ENCODE peak calls at places on chromosomes 4 and X, in seven cellular contexts. E, H, Z, K, X, V and U are unnamed samples.

GRCh38 chr4:128220286-128221235 is 67.1 kb downstream of the PGRMC2 start:
- DNase-seq in X (no peak), E (no peak), K (no peak), Z (no peak), H (no peak), V (no peak), U (peak)

GRCh38 chr4:52579602-52580272 is 79.4 kb downstream of the USP46 start:
- DNase-seq in X (no peak), V (no peak), K (no peak), H (no peak), Z (no peak), E (no peak), U (no peak)

GRCh38 chr4:66930216-66930615 is 615.1 kb downstream of the CENPC start:
- DNase-seq in V (no peak), K (no peak), X (no peak), Z (no peak), E (no peak), H (no peak), U (no peak)

GRCh38 chr4:127304356-127304755 is 328.4 kb upstream of the INTU start:
- DNase-seq in K (no peak), X (no peak), H (no peak), E (no peak), V (peak), Z (no peak), U (no peak)

GRCh38 chr4:184306949-184307348 is 89.3 kb upstream of the ENPP6 start:
- DNase-seq in X (no peak), H (no peak), K (no peak), E (no peak), Z (no peak), V (no peak), U (no peak)

GRCh38 chrX:153825042-153825441 is 5.3 kb downstream of the PDZD4 start:
- DNase-seq in E (no peak), X (no peak), H (no peak), V (no peak), Z (no peak), K (peak), U (no peak)

GRCh38 chr4:10746371-10747143 is 62.0 kb upstream of the CLNK start:
- DNase-seq in Z (no peak), E (no peak), X (no peak), K (no peak), H (no peak), V (no peak), U (no peak)

GRCh38 chr4:71270901-71271300 is 67.9 kb upstream of the SLC4A4 start:
- DNase-seq in H (no peak), Z (peak), K (peak), E (no peak), V (no peak), X (no peak), U (no peak)

GRCh38 chr4:60078984-60079383 is 1121.1 kb upstream of the ADGRL3 start:
- DNase-seq in H (no peak), X (no peak), V (no peak), K (no peak), Z (no peak), E (no peak), U (no peak)

GRCh38 chr4:155005395-155006087 is 202.9 kb upstream of the NPY2R start:
- DNase-seq in K (no peak), Z (no peak), H (no peak), V (no peak), E (no peak), X (no peak), U (no peak)

GRCh38 chr4:149549911-149550310 is 265.7 kb downstream of the IQCM start:
- DNase-seq in K (peak), E (no peak), H (no peak), X (no peak), Z (peak), V (no peak), U (no peak)

GRCh38 chrX:1925053-1925481 is 310.2 kb downstream of the ASMT start:
- DNase-seq in Z (no peak), X (no peak), K (peak), E (no peak), V (no peak), H (no peak), U (no peak)

GRCh38 chrX:111244238-111244750 is 26.0 kb downstream of the CAPN6 start:
- DNase-seq in X (no peak), E (no peak), K (no peak), H (no peak), Z (no peak), V (no peak), U (no peak)

GRCh38 chr4:185665655-185666054 is 130.3 kb upstream of the PDLIM3 start:
- DNase-seq in Z (peak), E (no peak), H (no peak), X (no peak), V (no peak), K (peak), U (no peak)

GRCh38 chr4:110092646-110093045 is 105.8 kb downstream of the ELOVL6 start:
- DNase-seq in K (no peak), E (no peak), X (no peak), Z (no peak), H (no peak), V (no peak), U (no peak)

GRCh38 chr4:127145001-127145400 is 487.8 kb upstream of the INTU start:
- DNase-seq in H (no peak), K (no peak), E (no peak), X (no peak), Z (peak), V (no peak), U (no peak)

GRCh38 chrX:51737062-51737461 is 6.2 kb upstream of the GSPT2 start:
- DNase-seq in K (no peak), H (no peak), V (no peak), Z (no peak), X (no peak), E (no peak), U (no peak)

GRCh38 chr4:3300198-3300671 is 7.4 kb downstream of the RGS12 start:
- DNase-seq in X (no peak), E (no peak), K (peak), H (no peak), Z (no peak), V (peak), U (no peak)

GRCh38 chrX:153889123-153889522 is 3.1 kb upstream of the L1CAM start:
- DNase-seq in Z (no peak), E (no peak), X (no peak), K (no peak), H (no peak), V (no peak), U (no peak)

GRCh38 chr4:185589067-185589844 is 53.9 kb upstream of the PDLIM3 start:
- DNase-seq in X (no peak), E (no peak), K (no peak), V (no peak), H (no peak), Z (no peak), U (no peak)

GRCh38 chr4:100348472-100348871 is 158.2 kb upstream of the DDIT4L start:
- DNase-seq in X (no peak), E (no peak), H (no peak), K (no peak), V (no peak), Z (no peak), U (no peak)

DNA sequence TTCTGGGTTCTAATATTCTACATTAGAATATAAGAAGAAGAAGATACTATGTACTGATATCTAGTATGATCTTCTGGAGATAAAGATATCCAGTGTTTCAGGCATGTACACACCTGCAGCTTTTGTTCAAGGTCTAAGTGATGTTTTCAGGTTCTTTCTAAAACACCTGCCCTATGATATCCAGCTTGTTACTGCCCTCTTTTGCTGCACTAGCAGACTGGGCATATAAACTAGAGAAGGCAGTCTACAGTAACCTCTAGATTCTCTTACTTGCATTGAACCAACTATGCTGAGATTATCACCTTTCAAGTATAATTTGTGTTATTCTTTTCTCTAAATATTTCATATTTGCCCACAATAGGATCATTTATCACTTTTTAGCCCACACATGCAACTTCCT is 1.9 kb upstream of the FRYL start:
- DNase-seq in V (no peak), K (no peak), H (no peak), E (no peak), Z (no peak), X (no peak), U (no peak)
- TF ChIP-seq CTCF in V (no peak), K (no peak), H (no peak), E (no peak), Z (no peak), X (no peak), U (no peak)

DNA sequence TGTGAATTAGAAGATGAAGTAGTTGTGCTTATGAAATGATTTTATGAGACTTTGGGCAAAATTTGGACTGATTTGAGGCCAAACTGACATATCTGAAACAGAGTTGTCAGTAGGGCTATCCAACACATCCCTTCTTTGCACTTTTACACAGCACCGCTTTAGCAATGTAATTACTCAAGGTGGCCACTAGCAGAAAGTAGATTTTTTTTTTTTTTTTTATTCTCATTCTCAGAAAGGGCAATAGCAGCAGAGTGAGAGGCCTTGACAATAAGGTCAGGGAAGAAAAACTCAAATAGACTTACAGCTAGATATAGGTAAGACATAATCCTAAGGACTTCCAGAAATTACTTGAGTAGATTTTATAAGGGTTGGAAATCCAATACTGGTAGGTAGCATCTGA is 414.3 kb downstream of the NAP1L3 start:
- DNase-seq in K (no peak), Z (no peak), H (no peak), V (no peak), E (no peak), X (no peak), U (no peak)
- TF ChIP-seq CTCF in K (peak), Z (no peak), H (no peak), V (no peak), E (no peak), X (no peak), U (no peak)

DNA sequence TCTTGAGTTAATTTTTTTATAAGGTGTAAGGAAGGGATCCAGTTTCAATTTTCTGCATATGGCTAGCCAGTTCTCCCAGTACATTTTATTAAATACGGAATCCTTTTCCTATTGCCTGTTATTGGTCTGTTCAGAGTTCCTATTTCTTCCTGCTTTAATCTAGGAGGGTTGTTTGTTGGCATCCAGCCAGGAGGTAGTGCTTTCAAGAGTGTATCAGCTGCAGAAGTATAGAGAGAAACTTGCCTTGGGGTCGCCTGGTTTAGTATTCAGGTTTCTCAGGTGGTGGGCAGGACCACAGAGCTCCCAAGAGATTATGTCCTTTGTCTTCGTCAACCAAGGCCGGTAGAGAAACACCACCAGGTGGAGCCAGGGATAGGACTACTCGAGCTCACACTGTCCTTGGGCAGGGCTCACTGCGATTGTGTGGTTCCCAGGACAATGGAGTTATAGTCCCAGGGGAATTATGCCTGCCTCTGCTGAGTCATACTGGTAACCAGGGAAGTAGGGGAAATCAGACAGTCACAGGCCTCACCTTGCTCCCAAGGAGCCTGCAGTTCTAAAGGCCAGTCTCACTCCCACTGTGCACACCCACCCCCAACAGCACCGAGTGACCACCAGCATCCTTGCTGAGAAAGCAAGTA is 168.1 kb downstream of the VSIG4 start:
- DNase-seq in Z (no peak), H (no peak), V (peak), K (peak), X (no peak), E (no peak), U (no peak)
- TF ChIP-seq CTCF in Z (no peak), H (no peak), V (no peak), K (peak), X (no peak), E (no peak), U (no peak)

GRCh38 chrX:132209527-132209926 is 9.7 kb downstream of the RAP2C start:
- DNase-seq in K (no peak), Z (no peak), E (no peak), V (no peak), H (no peak), X (no peak), U (no peak)

GRCh38 chrX:132204629-132205028 is 14.6 kb downstream of the RAP2C start:
- DNase-seq in V (no peak), X (no peak), Z (no peak), K (no peak), H (no peak), E (no peak), U (no peak)

GRCh38 chrX:132207996-132208395 is 11.3 kb downstream of the RAP2C start:
- DNase-seq in K (no peak), H (no peak), Z (no peak), V (no peak), E (no peak), X (no peak), U (no peak)

GRCh38 chrX:132208422-132208821 is 10.8 kb downstream of the RAP2C start:
- DNase-seq in Z (no peak), X (no peak), K (no peak), E (no peak), H (no peak), V (no peak), U (no peak)

DNA sequence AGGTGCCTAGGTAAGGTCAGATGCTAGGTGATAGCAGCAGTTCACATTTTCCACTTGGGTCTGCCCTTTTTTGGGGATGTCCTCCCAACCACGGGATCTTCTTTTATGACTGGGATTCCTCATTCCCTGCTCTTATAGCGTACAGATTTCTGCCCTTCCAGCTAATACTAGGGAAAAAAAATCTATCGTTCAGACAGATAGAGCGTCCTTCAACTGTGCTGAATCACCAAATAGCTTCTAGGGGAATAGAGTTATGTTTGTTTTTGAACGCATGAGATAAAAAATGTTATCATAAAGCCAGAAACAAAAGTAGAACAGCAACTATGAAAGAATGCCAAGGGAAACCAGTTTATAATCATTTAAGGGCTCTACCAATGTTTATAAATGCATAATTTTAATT is 13.0 kb downstream of the RAP2C start:
- DNase-seq in E (no peak), K (no peak), V (no peak), Z (no peak), X (no peak), H (no peak), U (no peak)
- TF ChIP-seq CTCF in E (no peak), K (no peak), V (no peak), Z (no peak), X (no peak), H (no peak), U (no peak)